ENCODE peak calls at places on chromosomes 11 and 22, in four cellular contexts. E is activated CD8-positive, alpha-beta memory T cell treated with anti-CD3 and anti-CD28 coated beads, Interleukin-2, amount 50 U/mL, for 4 hours; S is astrocyte; V is substantia nigra. H is an unnamed sample.

GRCh38 chr22:36010913-36011312 is 17.7 kb downstream of the RBFOX2 start:
- DNase-seq in E (no peak), S (peak; percentile 83), V (no peak), H (no peak)

GRCh38 chr11:58921778-58922390 is 17.4 kb upstream of the GLYATL1 start:
- DNase-seq in E (no peak), S (no peak), V (no peak), H (no peak)

GRCh38 chr11:111063711-111064110 is 181.8 kb upstream of the POU2AF2 start:
- DNase-seq in E (no peak), S (peak; percentile 40), V (no peak), H (no peak)

GRCh38 chr11:122375687-122376399 is 259.8 kb upstream of the BLID start:
- DNase-seq in E (no peak), S (peak; percentile 63), V (no peak), H (no peak)

GRCh38 chr11:8699903-8700302 is 17.3 kb downstream of the RPL27A start:
- DNase-seq in E (no peak), S (peak; percentile 72), V (peak; percentile 66), H (no peak)

GRCh38 chr11:104222464-104222863 is 58.5 kb upstream of the PDGFD start:
- DNase-seq in E (no peak), S (no peak), V (no peak), H (no peak)

GRCh38 chr11:46302866-46303265 is 25.4 kb downstream of the CREB3L1 start:
- DNase-seq in E (no peak), S (no peak), V (no peak), H (no peak)

GRCh38 chr11:119372260-119373058 is 9.0 kb downstream of the USP2 start:
- DNase-seq in E (no peak), S (no peak), V (no peak), H (no peak)

H was measured in tibial nerve.